ENCODE peak calls at places on chromosomes 4 and X, in five cellular contexts. I is A549, G is tibial nerve, K is spleen, J is HCT116. Y is an unnamed sample.
A peak's percentile ranks its signal among the peaks of the same experiment; 100 is the strongest.

GRCh38 chr4:25585901-25586523 is 69.6 kb upstream of the SLC34A2 start:
- DNase-seq in I (no peak), G (no peak), K (no peak), J (no peak), Y (no peak)

GRCh38 chr4:159016527-159017137 is 86.2 kb upstream of the RAPGEF2 start:
- DNase-seq in I (no peak), G (no peak), K (no peak), J (no peak), Y (peak; percentile 19)

GRCh38 chr4:8061573-8061972 is 97.0 kb downstream of the ABLIM2 start:
- DNase-seq in I (no peak), G (no peak), K (no peak), J (no peak), Y (no peak)

GRCh38 chrX:155966876-155967275 is 30.6 kb upstream of the IL9R start:
- DNase-seq in I (peak; percentile 22), G (no peak), K (no peak), J (peak; percentile 38), Y (no peak)

GRCh38 chr4:117786566-117786965 is 247.7 kb upstream of the NDST3 start:
- DNase-seq in I (no peak), G (no peak), K (no peak), J (no peak), Y (no peak)

GRCh38 chr4:95059630-95060029 is 301.9 kb downstream of the BMPR1B start:
- DNase-seq in I (no peak), G (no peak), K (no peak), J (no peak), Y (no peak)

GRCh38 chr4:72391281-72391680 is 177.7 kb downstream of the ADAMTS3 start:
- DNase-seq in I (no peak), G (no peak), K (no peak), J (no peak), Y (no peak)

GRCh38 chr4:62118558-62118957 is 918.4 kb downstream of the ADGRL3 start:
- DNase-seq in I (no peak), G (no peak), K (no peak), J (no peak), Y (no peak)

GRCh38 chr4:141473952-141474351 is 162.4 kb upstream of the IL15 start:
- DNase-seq in I (no peak), G (no peak), K (no peak), J (no peak), Y (no peak)

GRCh38 chr4:74549936-74550335 is 105.0 kb downstream of the AREG start:
- DNase-seq in I (no peak), G (no peak), K (no peak), J (no peak), Y (no peak)

GRCh38 chr4:76969493-76969892 is 19.9 kb downstream of the SEPTIN11 start:
- DNase-seq in I (no peak), G (no peak), K (no peak), J (no peak), Y (no peak)

GRCh38 chr4:6245246-6246169 is 24.1 kb upstream of the WFS1 start:
- DNase-seq in I (no peak), G (no peak), K (peak; percentile 68), J (no peak), Y (no peak)

GRCh38 chr4:97984545-97985131 is 158.6 kb downstream of the STPG2 start:
- DNase-seq in I (no peak), G (no peak), K (no peak), J (peak; percentile 6), Y (no peak)

GRCh38 chr4:182862166-182862875 is 54.9 kb downstream of the DCTD start:
- DNase-seq in I (no peak), G (no peak), K (peak; percentile 55), J (no peak), Y (no peak)

GRCh38 chrX:45850775-45851433 is 650.2 kb upstream of the DIPK2B start:
- DNase-seq in I (peak; percentile 15), G (no peak), K (peak; percentile 78), J (no peak), Y (peak; percentile 28)

GRCh38 chrX:155857561-155857960 is 23.6 kb upstream of the VAMP7 start:
- DNase-seq in I (no peak), G (no peak), K (no peak), J (no peak), Y (no peak)

GRCh38 chr4:184383497-184384055 is 90.8 kb downstream of the IRF2 start:
- DNase-seq in I (peak; percentile 64), G (peak; percentile 52), K (no peak), J (peak; percentile 24), Y (peak; percentile 33)

GRCh38 chr4:108834167-108834566 is 71.3 kb upstream of the ETNPPL start:
- DNase-seq in I (no peak), G (no peak), K (no peak), J (no peak), Y (no peak)

GRCh38 chr4:4919926-4920325 is 60.5 kb downstream of the MSX1 start:
- DNase-seq in I (no peak), G (peak; percentile 21), K (no peak), J (no peak), Y (no peak)

GRCh38 chr4:87803421-87803820 is 4.1 kb downstream of the IBSP start:
- DNase-seq in I (no peak), G (no peak), K (no peak), J (no peak), Y (no peak)

GRCh38 chr4:180310616-180311015 is 1932.6 kb upstream of the TENM3 start:
- DNase-seq in I (no peak), G (no peak), K (no peak), J (no peak), Y (no peak)

GRCh38 chr4:67680568-67681222 is 20.3 kb downstream of the UBA6 start:
- DNase-seq in I (no peak), G (no peak), K (no peak), J (no peak), Y (no peak)

GRCh38 chrX:9252182-9252581 is 212.7 kb upstream of the TBL1X start:
- DNase-seq in I (no peak), G (no peak), K (no peak), J (no peak), Y (no peak)

GRCh38 chr4:142743071-142743825 is 102.9 kb downstream of the INPP4B start:
- DNase-seq in I (no peak), G (no peak), K (no peak), J (no peak), Y (no peak)

GRCh38 chr4:78776031-78776728 is at the start of gene BMP2K:
- DNase-seq in I (peak; percentile 39), G (peak; percentile 65), K (peak; percentile 97), J (peak; percentile 27), Y (peak; percentile 78)

GRCh38 chr4:78777556-78777900 is 1.4 kb downstream of the BMP2K start:
- DNase-seq in I (no peak), G (no peak), K (no peak), J (no peak), Y (no peak)

GRCh38 chr4:78776729-78777555 is 792 bp downstream of the BMP2K start:
- DNase-seq in I (peak; percentile 41), G (peak; percentile 20), K (peak; percentile 88), J (peak; percentile 28), Y (peak; percentile 25)

GRCh38 chr4:78774395-78774794 is 1.8 kb upstream of the BMP2K start:
- DNase-seq in I (no peak), G (no peak), K (no peak), J (no peak), Y (no peak)

DNA sequence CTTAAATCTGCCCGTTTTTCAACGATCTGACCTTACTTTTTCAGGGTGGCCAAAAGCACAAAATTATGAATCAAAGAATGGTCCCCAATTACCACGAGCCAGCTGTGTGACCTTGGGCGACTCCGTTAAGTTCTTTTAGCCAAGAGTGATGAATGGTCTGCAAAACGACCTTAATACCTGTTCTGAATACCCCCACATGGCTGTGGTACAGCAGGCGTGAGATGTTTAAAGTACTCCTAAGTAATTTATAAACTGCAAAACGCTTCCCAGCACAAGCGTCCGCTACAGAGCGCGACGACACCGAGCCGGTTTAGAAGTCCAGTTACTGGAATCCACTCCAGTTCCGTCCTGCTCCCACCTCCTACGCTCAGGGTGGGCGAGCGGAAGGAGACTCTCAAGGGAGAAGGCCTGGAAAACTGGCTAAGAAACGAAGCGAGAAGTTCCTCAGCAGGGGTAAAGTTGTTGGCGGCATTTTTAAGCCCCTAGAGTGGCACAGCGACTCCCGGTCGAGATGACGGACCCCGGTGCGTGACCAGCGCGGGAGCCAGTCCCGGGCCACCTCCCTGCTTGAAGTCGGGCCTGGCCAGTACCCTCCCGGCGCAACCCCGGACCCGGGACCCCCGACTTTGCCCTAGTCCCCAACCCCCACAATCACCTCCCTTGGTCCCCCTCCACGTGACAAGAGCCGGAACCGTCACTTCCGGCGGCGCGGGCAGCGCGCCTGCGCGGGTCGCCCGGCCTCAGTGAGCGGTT is 696 bp upstream of the BMP2K start:
- DNase-seq in I (peak; percentile 51), G (peak; percentile 75), K (peak; percentile 97), J (peak; percentile 46), Y (peak; percentile 93)
- H3K4me3 ChIP-seq in I (peak overlapping the region; percentile 64), G (peak overlapping the region; percentile 95), K (peak overlapping the region; percentile 62), J (peak overlapping the region; percentile 81), Y (peak overlapping the region; percentile 70)

DNA sequence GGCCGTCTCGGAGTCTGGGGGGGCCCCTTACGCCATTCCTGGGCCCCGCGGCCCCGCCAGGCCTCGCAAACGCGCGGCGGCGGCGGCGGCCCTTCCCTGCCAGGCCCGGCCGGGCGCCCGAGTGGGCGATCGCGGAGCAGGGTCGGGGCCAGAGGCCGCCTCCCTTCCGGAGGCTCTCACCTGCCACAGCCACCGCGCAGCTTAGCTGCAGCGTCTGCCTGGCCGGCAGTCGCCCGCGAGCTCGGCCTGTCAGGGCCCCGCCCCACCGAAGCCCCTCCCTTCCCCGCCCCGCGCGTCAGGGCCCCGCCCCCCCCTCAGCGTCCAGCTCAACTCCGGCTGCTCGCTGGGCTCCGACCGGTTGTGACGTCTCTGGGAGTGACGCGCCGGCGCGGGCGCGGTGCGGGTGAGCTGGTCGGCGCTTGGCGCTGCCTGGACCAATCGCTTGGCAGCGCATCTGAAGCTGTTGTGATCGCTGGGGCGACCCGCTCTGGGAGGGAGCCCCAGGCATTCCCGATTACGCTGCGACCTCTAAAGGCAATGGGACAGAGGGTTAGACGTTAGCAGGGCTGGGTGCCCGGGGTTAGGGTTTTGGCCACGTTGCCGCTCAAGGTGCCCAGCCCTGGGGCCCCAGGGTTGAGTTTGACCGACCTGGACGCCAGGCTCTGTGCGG is at the start of gene SLC10A3:
- DNase-seq in I (peak; percentile 89), G (peak; percentile 74), K (peak; percentile 97), J (peak; percentile 89), Y (peak; percentile 93)
- TF ChIP-seq POLR2A in I (peak; percentile 90), G (peak; percentile 86), K (peak; percentile 23), J (peak; percentile 67), Y (peak; percentile 78)

DNA sequence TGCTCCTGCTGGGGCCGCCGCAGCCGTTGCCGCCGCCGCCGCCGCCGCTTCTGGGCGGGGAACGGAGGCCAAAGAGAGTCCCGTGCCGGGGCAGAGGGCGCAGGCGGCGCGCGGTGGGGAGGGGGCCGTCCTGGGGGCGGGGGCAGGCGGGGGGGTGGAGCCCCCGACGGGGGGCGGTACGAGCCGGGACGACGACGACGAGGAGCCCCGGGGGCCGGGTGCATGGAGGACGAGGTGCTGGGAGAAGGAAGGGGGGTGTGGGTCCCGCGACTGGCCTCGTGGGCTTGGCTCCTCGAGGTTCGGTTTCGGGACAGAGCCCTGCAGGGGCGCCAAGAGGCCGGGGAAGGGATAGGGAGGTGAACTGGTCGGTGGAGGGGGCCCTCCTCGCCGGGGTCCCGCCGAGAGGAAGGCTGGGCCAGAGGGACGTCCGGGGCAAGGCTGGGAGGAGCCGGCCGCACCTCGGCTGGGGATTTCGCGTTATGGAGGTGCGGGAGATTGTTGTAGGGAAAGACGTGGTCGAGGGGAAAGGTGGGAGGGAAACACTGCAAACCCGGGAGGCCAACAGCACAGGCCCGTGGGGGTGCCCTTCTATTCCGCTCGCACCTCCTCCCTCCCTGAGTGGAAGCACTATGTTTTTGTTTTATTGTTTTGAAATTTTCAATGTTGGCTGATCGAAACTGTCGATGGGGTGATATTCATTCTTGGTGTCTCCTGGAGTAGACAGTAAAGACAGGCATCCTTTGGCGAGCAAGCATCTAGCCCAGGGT is 1.9 kb downstream of the BCORL1 start:
- DNase-seq in I (peak; percentile 71), G (peak; percentile 4), K (peak; percentile 89), J (no peak), Y (peak; percentile 22)
- H3K4me3 ChIP-seq in I (no peak overlapping the region), G (peak overlapping the region; percentile 50), K (peak overlapping the region; percentile 34), J (peak overlapping the region; percentile 54), Y (no peak overlapping the region)

GRCh38 chr4:48812866-48813265 is 18.0 kb upstream of the OCIAD1 start:
- DNase-seq in I (no peak), G (no peak), K (no peak), J (no peak), Y (no peak)
- TF ChIP-seq POLR2A in I (no peak), G (no peak), K (no peak), J (no peak), Y (no peak)

Y was measured in ovary.